ENCODE peak calls at places on chromosome 18, in seven cellular contexts. L is AG10803, N is psoas muscle, E is pancreas, M is IMR-90, A is GM12865, U is stomach. F is an unnamed sample.
A peak's percentile ranks its signal among the peaks of the same experiment; 100 is the strongest.

GRCh38 chr18:79852561-79853302 is 55.0 kb downstream of the KCNG2 start:
- DNase-seq in M (no peak), E (no peak), A (no peak), U (no peak), N (no peak), L (no peak), F (no peak)

GRCh38 chr18:79680100-79680879 is 687 bp downstream of the CTDP1 start:
- DNase-seq in M (peak; percentile 52), A (peak; percentile 41), N (peak; percentile 49), E (peak; percentile 65), L (peak; percentile 49), U (peak; percentile 39), F (no peak)

GRCh38 chr18:79200546-79201268 is 131.5 kb downstream of the ATP9B start:
- DNase-seq in E (no peak), U (no peak), A (peak; percentile 46), M (peak; percentile 25), N (peak; percentile 36), L (peak; percentile 13), F (no peak)

GRCh38 chr18:10270160-10270571 is 184.3 kb upstream of the APCDD1 start:
- DNase-seq in E (no peak), U (peak; percentile 68), L (peak; percentile 34), N (no peak), A (no peak), M (peak; percentile 44), F (no peak)

GRCh38 chr18:34729264-34729663 is 19.2 kb downstream of the DTNA start:
- DNase-seq in U (no peak), N (no peak), E (no peak), A (peak; percentile 45), L (peak; percentile 29), M (no peak), F (no peak)

GRCh38 chr18:79801217-79801616 is 3.5 kb downstream of the KCNG2 start:
- DNase-seq in U (no peak), M (no peak), A (no peak), L (no peak), E (no peak), N (no peak), F (no peak)

GRCh38 chr18:59987102-59987501 is 87.3 kb downstream of the PMAIP1 start:
- DNase-seq in L (no peak), A (no peak), E (no peak), N (no peak), U (no peak), M (no peak), F (no peak)

GRCh38 chr18:75727479-75727878 is 300.0 kb upstream of the SMIM21 start:
- DNase-seq in U (no peak), E (peak; percentile 60), N (peak; percentile 19), L (peak; percentile 21), M (peak; percentile 30), A (peak; percentile 37), F (no peak)

GRCh38 chr18:67766930-67767329 is 250.4 kb upstream of the DSEL start:
- DNase-seq in A (peak; percentile 5), M (peak; percentile 99), N (no peak), U (no peak), L (peak; percentile 56), E (no peak), F (peak; percentile 28)

GRCh38 chr18:71239111-71239624 is 950.3 kb downstream of the SOCS6 start:
- DNase-seq in E (no peak), N (no peak), U (no peak), A (no peak), M (no peak), L (no peak), F (no peak)

GRCh38 chr18:55907352-55908045 is 319.5 kb upstream of the TCF4 start:
- DNase-seq in E (no peak), U (no peak), M (peak; percentile 13), A (no peak), N (no peak), L (peak; percentile 26), F (no peak)

GRCh38 chr18:74019864-74020263 is 127.8 kb downstream of the FBXO15 start:
- DNase-seq in A (no peak), L (no peak), N (no peak), E (no peak), U (no peak), M (no peak), F (no peak)

GRCh38 chr18:43486462-43486861 is 209.2 kb upstream of the SYT4 start:
- DNase-seq in L (no peak), M (no peak), E (no peak), U (peak; percentile 37), A (peak; percentile 7), N (no peak), F (no peak)

GRCh38 chr18:25464211-25464610 is 112.2 kb upstream of the ZNF521 start:
- DNase-seq in U (no peak), N (no peak), E (no peak), M (peak; percentile 95), L (peak; percentile 54), A (no peak), F (peak; percentile 44)

GRCh38 chr18:45054595-45054994 is 373.9 kb downstream of the SETBP1 start:
- DNase-seq in A (no peak), N (no peak), E (no peak), L (no peak), M (no peak), U (no peak), F (no peak)

GRCh38 chr18:79789091-79789891 is 8.4 kb upstream of the KCNG2 start:
- DNase-seq in L (no peak), E (peak; percentile 48), M (no peak), U (no peak), A (no peak), N (no peak), F (no peak)

DNA sequence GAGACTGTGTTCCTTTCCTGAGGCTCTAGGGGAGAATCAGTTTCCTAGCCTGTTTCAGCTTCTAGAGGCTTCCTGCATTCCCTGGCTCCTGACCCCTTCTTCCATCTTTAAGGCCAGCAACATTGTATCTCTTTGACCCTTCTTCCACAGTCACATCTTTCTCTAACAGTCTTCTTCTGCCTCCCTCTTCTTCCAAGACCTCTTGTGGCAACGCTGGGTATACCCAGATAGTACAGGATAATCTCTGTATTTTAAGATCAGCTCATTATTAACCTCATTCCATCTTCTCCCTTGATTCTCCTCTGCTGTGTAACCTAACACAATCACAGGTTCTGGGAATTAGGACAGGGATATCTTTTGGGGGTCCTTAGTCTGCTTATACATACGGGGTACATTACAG is 8.9 kb upstream of the MYL12A start:
- DNase-seq in M (no peak), E (no peak), N (no peak), L (no peak), A (no peak), U (no peak), F (no peak)
- TF ChIP-seq CTCF in M (peak; percentile 14), E (no peak), N (no peak), L (peak; percentile 21), A (no peak), U (no peak), F (no peak)

GRCh38 chr18:76970749-76971148 is 148.4 kb downstream of the ZNF236 start:
- DNase-seq in U (no peak), L (no peak), E (no peak), N (no peak), A (no peak), M (no peak), F (no peak)

GRCh38 chr18:76972838-76973237 is 150.5 kb downstream of the ZNF236 start:
- DNase-seq in N (no peak), A (no peak), U (no peak), L (no peak), E (no peak), M (no peak), F (no peak)

GRCh38 chr18:76972241-76972640 is 149.9 kb downstream of the ZNF236 start:
- DNase-seq in L (no peak), U (no peak), N (no peak), A (no peak), E (no peak), M (no peak), F (no peak)

GRCh38 chr18:76973512-76974302 is 151.3 kb downstream of the ZNF236 start:
- DNase-seq in M (no peak), N (no peak), A (no peak), E (peak; percentile 46), L (no peak), U (no peak), F (no peak)

GRCh38 chr18:76971149-76971548 is 148.8 kb downstream of the ZNF236 start:
- DNase-seq in U (no peak), L (no peak), A (no peak), E (no peak), M (no peak), N (no peak), F (no peak)
- TF ChIP-seq CTCF in U (no peak), L (no peak), A (no peak), E (no peak), M (no peak), N (no peak), F (no peak)

GRCh38 chr18:50806208-50806616 is 13.6 kb downstream of the MRO start:
- DNase-seq in L (no peak), E (peak; percentile 66), N (no peak), A (peak; percentile 51), U (no peak), M (no peak), F (no peak)
- TF ChIP-seq CTCF in L (no peak), E (no peak), N (no peak), A (no peak), U (no peak), M (no peak), F (no peak)

GRCh38 chr18:21910906-21911305 is 170.3 kb downstream of the MIB1 start:
- DNase-seq in M (no peak), N (no peak), L (no peak), U (no peak), E (no peak), A (no peak), F (no peak)

GRCh38 chr18:21914739-21915319 is 174.2 kb downstream of the MIB1 start:
- DNase-seq in A (peak; percentile 36), N (no peak), L (peak; percentile 35), M (peak; percentile 62), E (no peak), U (no peak), F (no peak)

GRCh38 chr18:21911551-21911950 is 171.0 kb downstream of the MIB1 start:
- DNase-seq in U (no peak), A (peak; percentile 34), N (no peak), E (no peak), M (no peak), L (no peak), F (no peak)

GRCh38 chr18:21915546-21915945 is 175.0 kb downstream of the MIB1 start:
- DNase-seq in M (no peak), U (no peak), A (no peak), E (no peak), L (no peak), N (no peak), F (no peak)

DNA sequence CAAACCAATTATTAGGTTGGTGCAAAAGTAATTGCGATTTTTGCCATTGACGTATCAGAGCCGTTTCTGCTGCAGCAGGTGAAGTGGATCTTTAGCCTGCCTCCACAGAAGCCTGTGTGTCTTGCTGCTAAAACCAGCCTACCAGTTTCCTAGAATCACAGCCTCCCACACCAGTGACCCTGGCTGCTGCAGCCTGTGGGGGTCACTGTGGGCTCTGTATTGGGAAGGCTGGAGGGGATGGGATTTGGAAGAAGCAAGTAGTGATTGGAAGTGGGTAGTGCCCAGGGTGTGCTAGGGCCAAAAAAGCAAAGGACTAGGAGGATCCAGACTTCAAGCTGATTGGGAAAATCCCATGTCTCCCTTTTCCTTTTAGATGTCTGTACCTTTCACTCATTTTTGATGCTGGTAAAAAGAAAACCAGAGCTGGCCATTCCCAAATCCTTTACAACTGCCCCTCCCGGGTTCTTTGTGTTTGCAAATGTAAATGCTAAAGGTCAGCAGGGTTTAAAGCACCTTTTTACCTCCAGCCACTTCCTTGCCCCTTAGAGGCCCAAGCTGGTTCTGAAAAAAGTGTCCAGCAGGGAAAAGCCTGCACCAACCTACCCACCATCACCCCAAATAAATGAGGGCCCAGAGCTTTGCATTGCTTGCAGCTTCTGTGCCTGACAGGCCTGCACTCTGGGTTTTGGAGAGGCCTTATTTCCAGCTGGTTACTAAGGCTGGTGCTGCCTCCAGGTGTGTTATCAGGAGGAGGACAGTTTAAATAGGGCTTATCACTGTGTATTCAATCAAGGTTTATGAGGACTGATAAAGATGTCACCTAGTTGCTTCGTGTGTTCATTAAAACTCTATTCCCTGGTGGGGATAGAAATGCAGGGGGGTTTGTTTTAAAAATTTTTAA is 172.0 kb downstream of the MIB1 start:
- DNase-seq in N (no peak), E (no peak), M (no peak), L (no peak), A (no peak), U (no peak), F (no peak)
- TF ChIP-seq CTCF in N (no peak), E (no peak), M (no peak), L (no peak), A (no peak), U (no peak), F (no peak)

F was measured in AG09319.